ENCODE peak calls at places on chromosomes 4 and X, in nine cellular contexts. One of them, this sample, is unnamed.

GRCh38 chrX:3522016-3522690 is 175.7 kb upstream of the MXRA5 start:
- DNase-seq in MM.1S: no peak
- DNase-seq in heart right ventricle: no peak
- DNase-seq in CD8-positive, alpha-beta memory T cell: no peak
- DNase-seq in hepatocyte: no peak
- DNase-seq in cardiac muscle cell: peak; percentile 83
- DNase-seq in right atrium auricular region: no peak
- DNase-seq in Karpas-422: no peak
- DNase-seq in IMR-90: peak; percentile 82
- DNase-seq in this sample: no peak

GRCh38 chr4:113707013-113707412 is 54.5 kb downstream of the CAMK2D start:
- DNase-seq in CD8-positive, alpha-beta memory T cell: no peak
- DNase-seq in right atrium auricular region: no peak
- DNase-seq in cardiac muscle cell: peak; percentile 14
- DNase-seq in Karpas-422: no peak
- DNase-seq in IMR-90: peak; percentile 74
- DNase-seq in hepatocyte: no peak
- DNase-seq in MM.1S: no peak
- DNase-seq in heart right ventricle: no peak
- DNase-seq in this sample: no peak

GRCh38 chrX:1582686-1583437 is 8.5 kb upstream of the AKAP17A start:
- DNase-seq in Karpas-422: peak; percentile 68
- DNase-seq in CD8-positive, alpha-beta memory T cell: no peak
- DNase-seq in MM.1S: peak; percentile 83
- DNase-seq in IMR-90: no peak
- DNase-seq in heart right ventricle: no peak
- DNase-seq in cardiac muscle cell: peak; percentile 11
- DNase-seq in hepatocyte: no peak
- DNase-seq in right atrium auricular region: peak; percentile 57
- DNase-seq in this sample: no peak

GRCh38 chrX:46260502-46260901 is 284.7 kb downstream of the ZNF674 start:
- DNase-seq in IMR-90: no peak
- DNase-seq in hepatocyte: no peak
- DNase-seq in MM.1S: no peak
- DNase-seq in heart right ventricle: no peak
- DNase-seq in CD8-positive, alpha-beta memory T cell: no peak
- DNase-seq in cardiac muscle cell: no peak
- DNase-seq in right atrium auricular region: no peak
- DNase-seq in Karpas-422: no peak
- DNase-seq in this sample: no peak

GRCh38 chr4:168509786-168510185 is 12.9 kb downstream of the PALLD start:
- DNase-seq in right atrium auricular region: no peak
- DNase-seq in Karpas-422: no peak
- DNase-seq in cardiac muscle cell: peak; percentile 85
- DNase-seq in hepatocyte: no peak
- DNase-seq in MM.1S: no peak
- DNase-seq in IMR-90: peak; percentile 92
- DNase-seq in CD8-positive, alpha-beta memory T cell: peak; percentile 69
- DNase-seq in heart right ventricle: no peak
- DNase-seq in this sample: peak; percentile 32

GRCh38 chr4:95250544-95251137 is 298.1 kb downstream of the UNC5C start:
- DNase-seq in IMR-90: no peak
- DNase-seq in right atrium auricular region: no peak
- DNase-seq in cardiac muscle cell: no peak
- DNase-seq in heart right ventricle: no peak
- DNase-seq in Karpas-422: no peak
- DNase-seq in hepatocyte: peak; percentile 31
- DNase-seq in MM.1S: no peak
- DNase-seq in CD8-positive, alpha-beta memory T cell: no peak
- DNase-seq in this sample: no peak

GRCh38 chrX:105647749-105648148 is 174.6 kb upstream of the NRK start:
- DNase-seq in right atrium auricular region: no peak
- DNase-seq in CD8-positive, alpha-beta memory T cell: no peak
- DNase-seq in MM.1S: no peak
- DNase-seq in IMR-90: no peak
- DNase-seq in heart right ventricle: no peak
- DNase-seq in Karpas-422: no peak
- DNase-seq in cardiac muscle cell: no peak
- DNase-seq in hepatocyte: no peak
- DNase-seq in this sample: no peak

GRCh38 chrX:94831364-94831763 is 1157.4 kb downstream of the FAM133A start:
- DNase-seq in hepatocyte: peak; percentile 23
- DNase-seq in heart right ventricle: no peak
- DNase-seq in cardiac muscle cell: peak; percentile 6
- DNase-seq in IMR-90: peak; percentile 0
- DNase-seq in right atrium auricular region: no peak
- DNase-seq in CD8-positive, alpha-beta memory T cell: no peak
- DNase-seq in MM.1S: peak; percentile 31
- DNase-seq in Karpas-422: peak; percentile 61
- DNase-seq in this sample: no peak

GRCh38 chrX:9293051-9293496 is 171.8 kb upstream of the TBL1X start:
- DNase-seq in MM.1S: no peak
- DNase-seq in hepatocyte: no peak
- DNase-seq in right atrium auricular region: no peak
- DNase-seq in Karpas-422: no peak
- DNase-seq in CD8-positive, alpha-beta memory T cell: no peak
- DNase-seq in cardiac muscle cell: no peak
- DNase-seq in IMR-90: no peak
- DNase-seq in heart right ventricle: no peak
- DNase-seq in this sample: no peak

GRCh38 chr4:40099010-40099409 is 42.4 kb downstream of the N4BP2 start:
- DNase-seq in hepatocyte: no peak
- DNase-seq in cardiac muscle cell: peak; percentile 4
- DNase-seq in heart right ventricle: no peak
- DNase-seq in IMR-90: no peak
- DNase-seq in MM.1S: no peak
- DNase-seq in right atrium auricular region: no peak
- DNase-seq in Karpas-422: no peak
- DNase-seq in CD8-positive, alpha-beta memory T cell: no peak
- DNase-seq in this sample: no peak

GRCh38 chrX:45196701-45197100 is 4.0 kb downstream of the DIPK2B start:
- DNase-seq in IMR-90: peak; percentile 61
- DNase-seq in hepatocyte: no peak
- DNase-seq in heart right ventricle: no peak
- DNase-seq in right atrium auricular region: no peak
- DNase-seq in MM.1S: no peak
- DNase-seq in Karpas-422: no peak
- DNase-seq in cardiac muscle cell: no peak
- DNase-seq in CD8-positive, alpha-beta memory T cell: no peak
- DNase-seq in this sample: no peak

GRCh38 chr4:122224348-122224747 is 72.2 kb downstream of the BLTP1 start:
- DNase-seq in right atrium auricular region: no peak
- DNase-seq in cardiac muscle cell: peak; percentile 21
- DNase-seq in MM.1S: peak; percentile 9
- DNase-seq in IMR-90: peak; percentile 22
- DNase-seq in CD8-positive, alpha-beta memory T cell: no peak
- DNase-seq in heart right ventricle: no peak
- DNase-seq in hepatocyte: no peak
- DNase-seq in Karpas-422: peak; percentile 70
- DNase-seq in this sample: no peak

GRCh38 chrX:20663287-20663686 is 396.6 kb upstream of the RPS6KA3 start:
- DNase-seq in CD8-positive, alpha-beta memory T cell: no peak
- DNase-seq in Karpas-422: no peak
- DNase-seq in right atrium auricular region: no peak
- DNase-seq in hepatocyte: no peak
- DNase-seq in MM.1S: no peak
- DNase-seq in IMR-90: no peak
- DNase-seq in heart right ventricle: no peak
- DNase-seq in cardiac muscle cell: no peak
- DNase-seq in this sample: no peak

GRCh38 chr4:127291316-127291715 is 341.4 kb upstream of the INTU start:
- DNase-seq in IMR-90: no peak
- DNase-seq in CD8-positive, alpha-beta memory T cell: no peak
- DNase-seq in right atrium auricular region: no peak
- DNase-seq in hepatocyte: no peak
- DNase-seq in Karpas-422: no peak
- DNase-seq in heart right ventricle: no peak
- DNase-seq in cardiac muscle cell: no peak
- DNase-seq in MM.1S: no peak
- DNase-seq in this sample: no peak

GRCh38 chr4:37802068-37802666 is 24.3 kb upstream of the PGM2 start:
- DNase-seq in right atrium auricular region: no peak
- DNase-seq in IMR-90: peak; percentile 60
- DNase-seq in cardiac muscle cell: peak; percentile 58
- DNase-seq in heart right ventricle: no peak
- DNase-seq in hepatocyte: peak; percentile 86
- DNase-seq in Karpas-422: no peak
- DNase-seq in CD8-positive, alpha-beta memory T cell: no peak
- DNase-seq in MM.1S: peak; percentile 19
- DNase-seq in this sample: no peak

GRCh38 chrX:29662759-29663503 is 552.4 kb upstream of the MAGEB2 start:
- DNase-seq in MM.1S: no peak
- DNase-seq in CD8-positive, alpha-beta memory T cell: no peak
- DNase-seq in IMR-90: peak; percentile 98
- DNase-seq in heart right ventricle: no peak
- DNase-seq in right atrium auricular region: no peak
- DNase-seq in hepatocyte: peak; percentile 48
- DNase-seq in cardiac muscle cell: peak; percentile 78
- DNase-seq in Karpas-422: no peak
- DNase-seq in this sample: no peak

GRCh38 chr4:80266267-80266901 is at the start of gene FGF5:
- DNase-seq in hepatocyte: peak; percentile 71
- DNase-seq in heart right ventricle: peak; percentile 42
- DNase-seq in CD8-positive, alpha-beta memory T cell: no peak
- DNase-seq in Karpas-422: no peak
- DNase-seq in IMR-90: peak; percentile 94
- DNase-seq in MM.1S: peak; percentile 9
- DNase-seq in cardiac muscle cell: peak; percentile 72
- DNase-seq in right atrium auricular region: no peak
- DNase-seq in this sample: no peak

GRCh38 chr4:101417046-101417445 is 69.7 kb upstream of the PPP3CA start:
- DNase-seq in MM.1S: no peak
- DNase-seq in IMR-90: no peak
- DNase-seq in Karpas-422: no peak
- DNase-seq in hepatocyte: no peak
- DNase-seq in CD8-positive, alpha-beta memory T cell: no peak
- DNase-seq in cardiac muscle cell: no peak
- DNase-seq in heart right ventricle: no peak
- DNase-seq in right atrium auricular region: no peak
- DNase-seq in this sample: no peak

GRCh38 chr4:84710520-84710919 is 127.6 kb downstream of the CDS1 start:
- DNase-seq in Karpas-422: no peak
- DNase-seq in IMR-90: no peak
- DNase-seq in cardiac muscle cell: no peak
- DNase-seq in hepatocyte: no peak
- DNase-seq in right atrium auricular region: no peak
- DNase-seq in MM.1S: no peak
- DNase-seq in heart right ventricle: no peak
- DNase-seq in CD8-positive, alpha-beta memory T cell: no peak
- DNase-seq in this sample: no peak

GRCh38 chr4:125705681-125706080 is 390.9 kb downstream of the FAT4 start:
- DNase-seq in CD8-positive, alpha-beta memory T cell: no peak
- DNase-seq in cardiac muscle cell: no peak
- DNase-seq in right atrium auricular region: no peak
- DNase-seq in MM.1S: no peak
- DNase-seq in hepatocyte: no peak
- DNase-seq in heart right ventricle: no peak
- DNase-seq in IMR-90: no peak
- DNase-seq in Karpas-422: no peak
- DNase-seq in this sample: no peak

DNA sequence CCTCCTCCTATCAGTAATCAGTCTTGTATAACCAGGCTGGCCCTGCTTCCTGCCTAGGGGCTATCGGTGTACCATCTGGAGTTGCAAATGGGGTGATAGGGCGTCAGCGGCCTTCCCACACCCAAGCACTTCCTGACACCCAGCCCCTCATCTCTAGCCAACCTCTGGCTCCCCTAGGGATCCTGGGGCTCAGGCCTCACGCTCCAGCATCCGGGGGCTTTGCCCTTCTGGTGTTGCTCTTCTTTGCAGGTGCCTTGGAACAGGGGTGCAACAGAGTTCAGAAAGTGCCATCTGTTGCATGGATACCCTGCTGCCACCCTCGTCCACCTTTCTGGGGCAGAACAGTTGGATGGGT is 4.1 kb downstream of the IL9R start:
- DNase-seq in IMR-90: no peak
- DNase-seq in heart right ventricle: no peak
- DNase-seq in hepatocyte: no peak
- DNase-seq in MM.1S: no peak
- DNase-seq in CD8-positive, alpha-beta memory T cell: no peak
- DNase-seq in cardiac muscle cell: no peak
- DNase-seq in right atrium auricular region: no peak
- DNase-seq in Karpas-422: no peak
- DNase-seq in this sample: no peak
- H3K9me3 ChIP-seq in IMR-90: peaks cover 3% of the 10 kb centered on the region
- H3K9me3 ChIP-seq in heart right ventricle: no peaks in the 10 kb centered on the region
- H3K9me3 ChIP-seq in hepatocyte: no peaks in the 10 kb centered on the region
- H3K9me3 ChIP-seq in MM.1S: no peaks in the 10 kb centered on the region
- H3K9me3 ChIP-seq in CD8-positive, alpha-beta memory T cell: no peaks in the 10 kb centered on the region
- H3K9me3 ChIP-seq in cardiac muscle cell: no peaks in the 10 kb centered on the region
- H3K9me3 ChIP-seq in right atrium auricular region: no peaks in the 10 kb centered on the region
- H3K9me3 ChIP-seq in Karpas-422: no peaks in the 10 kb centered on the region
- H3K9me3 ChIP-seq in this sample: no peaks in the 10 kb centered on the region

GRCh38 chr4:30001628-30002027 is 718.5 kb upstream of the PCDH7 start:
- DNase-seq in hepatocyte: no peak
- DNase-seq in CD8-positive, alpha-beta memory T cell: no peak
- DNase-seq in MM.1S: no peak
- DNase-seq in cardiac muscle cell: no peak
- DNase-seq in heart right ventricle: no peak
- DNase-seq in Karpas-422: no peak
- DNase-seq in right atrium auricular region: no peak
- DNase-seq in IMR-90: no peak
- DNase-seq in this sample: no peak

GRCh38 chr4:30005995-30006394 is 714.2 kb upstream of the PCDH7 start:
- DNase-seq in Karpas-422: no peak
- DNase-seq in CD8-positive, alpha-beta memory T cell: no peak
- DNase-seq in cardiac muscle cell: no peak
- DNase-seq in MM.1S: peak; percentile 76
- DNase-seq in heart right ventricle: no peak
- DNase-seq in right atrium auricular region: no peak
- DNase-seq in IMR-90: no peak
- DNase-seq in hepatocyte: no peak
- DNase-seq in this sample: no peak

GRCh38 chr4:30002345-30002744 is 717.8 kb upstream of the PCDH7 start:
- DNase-seq in cardiac muscle cell: no peak
- DNase-seq in hepatocyte: no peak
- DNase-seq in Karpas-422: no peak
- DNase-seq in CD8-positive, alpha-beta memory T cell: no peak
- DNase-seq in heart right ventricle: no peak
- DNase-seq in MM.1S: no peak
- DNase-seq in IMR-90: no peak
- DNase-seq in right atrium auricular region: no peak
- DNase-seq in this sample: no peak
- H3K9me3 ChIP-seq in cardiac muscle cell: no peaks in the 10 kb centered on the region
- H3K9me3 ChIP-seq in hepatocyte: no peaks in the 10 kb centered on the region
- H3K9me3 ChIP-seq in Karpas-422: peaks cover 30% of the 10 kb centered on the region
- H3K9me3 ChIP-seq in CD8-positive, alpha-beta memory T cell: no peaks in the 10 kb centered on the region
- H3K9me3 ChIP-seq in heart right ventricle: no peaks in the 10 kb centered on the region
- H3K9me3 ChIP-seq in MM.1S: no peaks in the 10 kb centered on the region
- H3K9me3 ChIP-seq in IMR-90: no peaks in the 10 kb centered on the region
- H3K9me3 ChIP-seq in right atrium auricular region: no peaks in the 10 kb centered on the region
- H3K9me3 ChIP-seq in this sample: no peaks in the 10 kb centered on the region

GRCh38 chr4:119205690-119206089 is 6.8 kb upstream of the USP53 start:
- DNase-seq in right atrium auricular region: no peak
- DNase-seq in CD8-positive, alpha-beta memory T cell: no peak
- DNase-seq in heart right ventricle: no peak
- DNase-seq in MM.1S: no peak
- DNase-seq in cardiac muscle cell: no peak
- DNase-seq in IMR-90: no peak
- DNase-seq in hepatocyte: no peak
- DNase-seq in Karpas-422: no peak
- DNase-seq in this sample: no peak
- H3K9me3 ChIP-seq in right atrium auricular region: no peaks in the 10 kb centered on the region
- H3K9me3 ChIP-seq in CD8-positive, alpha-beta memory T cell: no peaks in the 10 kb centered on the region
- H3K9me3 ChIP-seq in heart right ventricle: no peaks in the 10 kb centered on the region
- H3K9me3 ChIP-seq in MM.1S: no peaks in the 10 kb centered on the region
- H3K9me3 ChIP-seq in cardiac muscle cell: no peaks in the 10 kb centered on the region
- H3K9me3 ChIP-seq in IMR-90: no peaks in the 10 kb centered on the region
- H3K9me3 ChIP-seq in hepatocyte: no peaks in the 10 kb centered on the region
- H3K9me3 ChIP-seq in Karpas-422: no peaks in the 10 kb centered on the region
- H3K9me3 ChIP-seq in this sample: no peaks in the 10 kb centered on the region

GRCh38 chr4:186813377-186814068 is 89.9 kb upstream of the FAT1 start:
- DNase-seq in CD8-positive, alpha-beta memory T cell: no peak
- DNase-seq in hepatocyte: no peak
- DNase-seq in IMR-90: no peak
- DNase-seq in heart right ventricle: no peak
- DNase-seq in Karpas-422: no peak
- DNase-seq in right atrium auricular region: no peak
- DNase-seq in cardiac muscle cell: no peak
- DNase-seq in MM.1S: no peak
- DNase-seq in this sample: no peak
- H3K9me3 ChIP-seq in CD8-positive, alpha-beta memory T cell: no peaks in the 10 kb centered on the region
- H3K9me3 ChIP-seq in hepatocyte: no peaks in the 10 kb centered on the region
- H3K9me3 ChIP-seq in IMR-90: no peaks in the 10 kb centered on the region
- H3K9me3 ChIP-seq in heart right ventricle: no peaks in the 10 kb centered on the region
- H3K9me3 ChIP-seq in Karpas-422: no peaks in the 10 kb centered on the region
- H3K9me3 ChIP-seq in right atrium auricular region: peaks cover 8% of the 10 kb centered on the region
- H3K9me3 ChIP-seq in cardiac muscle cell: no peaks in the 10 kb centered on the region
- H3K9me3 ChIP-seq in MM.1S: no peaks in the 10 kb centered on the region
- H3K9me3 ChIP-seq in this sample: no peaks in the 10 kb centered on the region

This sample was measured in CD4-positive, alpha-beta T cell.